ENCODE peak calls at places on chromosome 6, in seven cellular contexts. One of them, this sample, is unnamed.

GRCh38 chr6:8918196-8918595 is 482.9 kb upstream of the SLC35B3 start:
- DNase-seq in GM23248: no peak
- DNase-seq in fibroblast of pulmonary artery: no peak
- DNase-seq in HFF-Myc: no peak
- DNase-seq in lung: no peak
- DNase-seq in A549: no peak
- DNase-seq in IMR-90: no peak
- DNase-seq in this sample: no peak

GRCh38 chr6:158939255-158940170 is 60.5 kb downstream of the RSPH3 start:
- DNase-seq in GM23248: peak
- DNase-seq in lung: no peak
- DNase-seq in fibroblast of pulmonary artery: no peak
- DNase-seq in HFF-Myc: no peak
- DNase-seq in A549: no peak
- DNase-seq in IMR-90: no peak
- DNase-seq in this sample: peak

GRCh38 chr6:160082627-160083026 is 39.0 kb upstream of the SLC22A1 start:
- DNase-seq in lung: no peak
- DNase-seq in IMR-90: no peak
- DNase-seq in HFF-Myc: no peak
- DNase-seq in A549: no peak
- DNase-seq in fibroblast of pulmonary artery: no peak
- DNase-seq in GM23248: no peak
- DNase-seq in this sample: peak

GRCh38 chr6:162154930-162155329 is 572.6 kb downstream of the PRKN start:
- DNase-seq in IMR-90: no peak
- DNase-seq in GM23248: no peak
- DNase-seq in A549: no peak
- DNase-seq in lung: no peak
- DNase-seq in fibroblast of pulmonary artery: no peak
- DNase-seq in HFF-Myc: no peak
- DNase-seq in this sample: no peak

GRCh38 chr6:158799051-158799792 is 19.9 kb downstream of the EZR start:
- DNase-seq in A549: peak
- DNase-seq in IMR-90: peak
- DNase-seq in fibroblast of pulmonary artery: peak
- DNase-seq in lung: no peak
- DNase-seq in GM23248: peak
- DNase-seq in HFF-Myc: no peak
- DNase-seq in this sample: no peak

GRCh38 chr6:108133594-108134179 is 32.1 kb upstream of the NR2E1 start:
- DNase-seq in A549: peak
- DNase-seq in GM23248: peak
- DNase-seq in IMR-90: peak
- DNase-seq in fibroblast of pulmonary artery: peak
- DNase-seq in HFF-Myc: no peak
- DNase-seq in lung: peak
- DNase-seq in this sample: peak

GRCh38 chr6:85078071-85078470 is 313.7 kb upstream of the TBX18 start:
- DNase-seq in HFF-Myc: peak
- DNase-seq in A549: peak
- DNase-seq in IMR-90: peak
- DNase-seq in lung: no peak
- DNase-seq in fibroblast of pulmonary artery: peak
- DNase-seq in GM23248: peak
- DNase-seq in this sample: no peak

GRCh38 chr6:28657756-28658465 is 132.2 kb downstream of the GPX5 start:
- DNase-seq in IMR-90: peak
- DNase-seq in A549: peak
- DNase-seq in fibroblast of pulmonary artery: peak
- DNase-seq in lung: no peak
- DNase-seq in GM23248: peak
- DNase-seq in HFF-Myc: peak
- DNase-seq in this sample: peak

GRCh38 chr6:167153523-167153959 is 4.2 kb downstream of the GPR31 start:
- DNase-seq in fibroblast of pulmonary artery: peak
- DNase-seq in IMR-90: peak
- DNase-seq in lung: no peak
- DNase-seq in HFF-Myc: no peak
- DNase-seq in A549: no peak
- DNase-seq in GM23248: peak
- DNase-seq in this sample: no peak
- H3K4me3 ChIP-seq in fibroblast of pulmonary artery: peak
- H3K4me3 ChIP-seq in IMR-90: no peak
- H3K4me3 ChIP-seq in lung: no peak
- H3K4me3 ChIP-seq in HFF-Myc: no peak
- H3K4me3 ChIP-seq in A549: no peak
- H3K4me3 ChIP-seq in GM23248: no peak
- H3K4me3 ChIP-seq in this sample: no peak

DNA sequence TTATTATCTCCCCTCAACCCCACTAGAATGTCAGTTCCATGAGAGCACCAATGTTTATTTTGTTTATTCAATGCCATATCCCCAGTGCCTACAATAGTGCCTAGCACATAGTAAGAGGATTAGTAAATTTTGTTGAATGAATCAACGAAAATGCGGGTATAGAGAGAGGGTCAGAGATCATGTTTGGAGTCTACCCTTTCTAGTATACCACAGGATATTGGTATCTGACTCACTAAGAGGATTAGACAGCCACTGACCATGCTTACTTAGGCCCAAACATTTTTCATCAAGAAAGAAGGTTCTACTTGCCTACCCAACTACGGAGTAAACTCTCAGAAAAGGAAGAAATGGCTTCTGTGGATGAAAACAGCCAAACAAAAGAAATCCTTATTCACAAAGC is 356.8 kb downstream of the BTBD9 start:
- DNase-seq in lung: no peak
- DNase-seq in IMR-90: no peak
- DNase-seq in HFF-Myc: no peak
- DNase-seq in GM23248: no peak
- DNase-seq in fibroblast of pulmonary artery: no peak
- DNase-seq in A549: no peak
- DNase-seq in this sample: no peak
- H3K4me3 ChIP-seq in lung: no peak
- H3K4me3 ChIP-seq in IMR-90: no peak
- H3K4me3 ChIP-seq in HFF-Myc: no peak
- H3K4me3 ChIP-seq in GM23248: no peak
- H3K4me3 ChIP-seq in fibroblast of pulmonary artery: no peak
- H3K4me3 ChIP-seq in A549: no peak
- H3K4me3 ChIP-seq in this sample: no peak

GRCh38 chr6:132190097-132190814 is 211.0 kb downstream of the MOXD1 start:
- DNase-seq in HFF-Myc: peak
- DNase-seq in fibroblast of pulmonary artery: peak
- DNase-seq in lung: no peak
- DNase-seq in IMR-90: peak
- DNase-seq in GM23248: peak
- DNase-seq in A549: no peak
- DNase-seq in this sample: no peak
- H3K4me3 ChIP-seq in HFF-Myc: no peak
- H3K4me3 ChIP-seq in fibroblast of pulmonary artery: no peak
- H3K4me3 ChIP-seq in lung: no peak
- H3K4me3 ChIP-seq in IMR-90: no peak
- H3K4me3 ChIP-seq in GM23248: no peak
- H3K4me3 ChIP-seq in A549: no peak
- H3K4me3 ChIP-seq in this sample: no peak

DNA sequence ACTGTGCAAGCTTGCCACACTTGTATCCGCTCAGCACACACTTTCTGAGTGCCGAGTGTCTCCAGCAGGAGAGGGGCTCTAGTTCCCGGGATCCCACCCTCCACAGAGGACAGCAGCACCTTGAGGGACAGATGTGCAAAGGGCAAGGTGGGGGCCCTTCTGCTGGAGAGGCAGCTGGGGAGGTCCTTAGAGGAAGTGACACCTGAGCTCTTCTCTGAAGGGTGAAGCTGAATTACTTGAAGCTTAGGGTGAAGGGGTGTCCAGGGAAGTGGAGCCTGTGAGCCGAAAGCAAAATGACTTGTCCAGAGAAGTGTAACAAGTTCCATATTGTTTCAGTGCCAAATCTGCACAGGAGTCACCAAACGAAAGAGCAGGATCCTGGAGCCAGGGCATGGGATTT is 136.3 kb upstream of the DUSP22 start:
- DNase-seq in GM23248: no peak
- DNase-seq in lung: no peak
- DNase-seq in HFF-Myc: no peak
- DNase-seq in A549: no peak
- DNase-seq in IMR-90: no peak
- DNase-seq in fibroblast of pulmonary artery: no peak
- DNase-seq in this sample: no peak
- H3K4me3 ChIP-seq in GM23248: no peak
- H3K4me3 ChIP-seq in lung: no peak
- H3K4me3 ChIP-seq in HFF-Myc: no peak
- H3K4me3 ChIP-seq in A549: no peak
- H3K4me3 ChIP-seq in IMR-90: no peak
- H3K4me3 ChIP-seq in fibroblast of pulmonary artery: no peak
- H3K4me3 ChIP-seq in this sample: no peak

DNA sequence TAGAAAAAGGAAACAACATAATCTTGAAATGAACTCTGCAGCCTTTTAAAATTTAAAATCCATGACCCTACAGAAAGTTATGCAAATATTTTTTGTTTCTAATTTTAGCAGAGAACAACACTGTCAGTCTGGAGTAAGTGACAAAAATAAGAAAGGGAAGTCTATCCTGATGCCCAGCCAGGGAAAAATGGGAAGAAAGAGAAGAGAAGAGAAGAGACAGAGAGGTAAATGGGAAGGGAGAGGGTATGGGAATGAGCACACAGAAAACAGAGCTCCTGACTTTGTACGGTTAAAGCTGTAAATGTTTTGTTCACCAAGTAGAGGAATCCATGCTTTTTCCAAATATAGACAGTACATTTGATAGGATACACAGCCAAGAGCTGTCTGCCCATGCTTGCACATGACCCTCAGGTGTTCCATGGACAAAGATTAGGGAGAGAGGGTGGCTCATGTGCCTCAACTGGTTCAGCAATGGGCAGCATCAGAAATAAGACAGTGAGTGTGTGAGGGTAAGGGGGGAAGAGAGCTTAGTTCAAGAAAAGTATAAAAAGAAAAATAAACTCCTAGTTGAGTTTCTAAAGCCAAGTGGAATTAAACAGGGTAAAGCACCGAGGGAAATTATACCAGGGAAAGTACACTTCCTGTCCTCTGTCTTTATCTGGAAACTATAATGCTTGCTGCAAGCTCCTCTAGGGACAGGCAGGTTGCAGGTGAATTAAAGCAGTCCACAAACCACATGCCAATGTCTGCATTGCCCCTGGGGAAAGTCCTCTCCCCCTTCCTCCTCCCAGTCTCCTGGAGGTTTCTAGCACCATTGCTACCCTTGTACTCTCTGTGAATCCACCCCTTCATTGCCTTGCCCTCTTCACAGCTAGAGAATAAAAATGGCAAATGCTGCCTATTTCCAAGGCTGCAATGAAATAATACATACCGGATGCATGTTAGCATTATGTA is 30.0 kb downstream of the MAP3K5 start:
- DNase-seq in GM23248: no peak
- DNase-seq in IMR-90: no peak
- DNase-seq in lung: no peak
- DNase-seq in A549: no peak
- DNase-seq in fibroblast of pulmonary artery: no peak
- DNase-seq in HFF-Myc: no peak
- DNase-seq in this sample: no peak
- H3K4me3 ChIP-seq in GM23248: no peak
- H3K4me3 ChIP-seq in IMR-90: no peak
- H3K4me3 ChIP-seq in lung: no peak
- H3K4me3 ChIP-seq in A549: no peak
- H3K4me3 ChIP-seq in fibroblast of pulmonary artery: no peak
- H3K4me3 ChIP-seq in HFF-Myc: no peak
- H3K4me3 ChIP-seq in this sample: no peak

GRCh38 chr6:79168695-79168980 is 65.8 kb downstream of the HMGN3 start:
- DNase-seq in fibroblast of pulmonary artery: no peak
- DNase-seq in GM23248: peak
- DNase-seq in A549: no peak
- DNase-seq in HFF-Myc: no peak
- DNase-seq in lung: no peak
- DNase-seq in IMR-90: peak
- DNase-seq in this sample: no peak
- H3K4me3 ChIP-seq in fibroblast of pulmonary artery: no peak
- H3K4me3 ChIP-seq in GM23248: peak
- H3K4me3 ChIP-seq in A549: no peak
- H3K4me3 ChIP-seq in HFF-Myc: no peak
- H3K4me3 ChIP-seq in lung: no peak
- H3K4me3 ChIP-seq in IMR-90: no peak
- H3K4me3 ChIP-seq in this sample: no peak

GRCh38 chr6:125793280-125793679 is 2.5 kb downstream of the NCOA7 start:
- DNase-seq in IMR-90: no peak
- DNase-seq in lung: no peak
- DNase-seq in HFF-Myc: no peak
- DNase-seq in GM23248: no peak
- DNase-seq in A549: no peak
- DNase-seq in fibroblast of pulmonary artery: peak
- DNase-seq in this sample: peak
- H3K4me3 ChIP-seq in IMR-90: no peak
- H3K4me3 ChIP-seq in lung: no peak
- H3K4me3 ChIP-seq in HFF-Myc: peak
- H3K4me3 ChIP-seq in GM23248: no peak
- H3K4me3 ChIP-seq in A549: no peak
- H3K4me3 ChIP-seq in fibroblast of pulmonary artery: peak
- H3K4me3 ChIP-seq in this sample: no peak

This sample was measured in H7.